ENCODE peak calls at places on chromosome 12, in nine cellular contexts. K is HCT116, O is stomach, D is transverse colon, C is sigmoid colon, H is H1, I is K562, S is HepG2, Y is vagina. A is an unnamed sample.

GRCh38 chr12:92089559-92089958 is 56.1 kb downstream of the BTG1 start:
- DNase-seq in I (no peak), H (no peak), O (no peak), K (no peak), S (no peak), C (no peak), Y (no peak), D (no peak), A (no peak)

GRCh38 chr12:69872804-69873203 is 47.8 kb downstream of the MYRFL start:
- DNase-seq in C (no peak), S (no peak), Y (no peak), K (no peak), O (no peak), I (no peak), H (no peak), D (no peak), A (no peak)

GRCh38 chr12:15829255-15829654 is 40.1 kb upstream of the EPS8 start:
- DNase-seq in S (no peak), O (no peak), K (no peak), I (no peak), Y (no peak), C (no peak), D (no peak), H (no peak), A (no peak)

GRCh38 chr12:570949-571794 is 92.1 kb downstream of the NINJ2 start:
- DNase-seq in C (peak; percentile 93), Y (peak; percentile 94), K (peak; percentile 81), I (peak; percentile 32), S (peak; percentile 58), O (peak; percentile 83), D (peak; percentile 82), H (no peak), A (peak; percentile 82)

GRCh38 chr12:31226639-31227038 is 99.3 kb downstream of the SINHCAF start:
- DNase-seq in O (no peak), H (no peak), D (no peak), I (no peak), C (no peak), S (no peak), Y (peak; percentile 49), K (no peak), A (no peak)

GRCh38 chr12:27566626-27567025 is 42.6 kb downstream of the PPFIBP1 start:
- DNase-seq in C (no peak), O (no peak), Y (no peak), H (no peak), I (no peak), D (no peak), S (no peak), K (no peak), A (no peak)

GRCh38 chr12:85779768-85780167 is 56.4 kb downstream of the RASSF9 start:
- DNase-seq in S (no peak), K (no peak), C (no peak), I (no peak), D (no peak), Y (no peak), O (no peak), H (no peak), A (no peak)

GRCh38 chr12:47408171-47408871 is 297.5 kb downstream of the RPAP3 start:
- DNase-seq in K (peak; percentile 19), I (no peak), H (no peak), Y (no peak), D (peak; percentile 16), C (no peak), O (no peak), S (peak; percentile 6), A (no peak)

GRCh38 chr12:27564612-27565213 is 40.7 kb downstream of the PPFIBP1 start:
- DNase-seq in H (no peak), Y (no peak), C (no peak), O (no peak), K (no peak), S (no peak), D (no peak), I (no peak), A (no peak)

GRCh38 chr12:103908877-103909276 is 21.3 kb upstream of the HSP90B1 start:
- DNase-seq in K (no peak), O (no peak), S (no peak), C (no peak), I (no peak), D (no peak), Y (no peak), H (no peak), A (no peak)

GRCh38 chr12:121580959-121581680 is at the start of gene KDM2B:
- DNase-seq in K (no peak), S (peak; percentile 63), Y (no peak), D (peak; percentile 24), H (no peak), I (peak; percentile 48), C (peak; percentile 75), O (peak; percentile 44), A (no peak)

GRCh38 chr12:106195638-106196037 is 52.2 kb downstream of the CKAP4 start:
- DNase-seq in O (peak; percentile 26), H (no peak), I (no peak), K (no peak), D (peak; percentile 30), Y (no peak), C (peak; percentile 90), S (peak; percentile 72), A (peak; percentile 55)

GRCh38 chr12:13347241-13348043 is 150.9 kb downstream of the EMP1 start:
- DNase-seq in D (no peak), H (no peak), Y (no peak), I (no peak), O (no peak), K (peak; percentile 27), S (no peak), C (no peak), A (no peak)

GRCh38 chr12:1836854-1837411 is 16.6 kb downstream of the LRTM2 start:
- DNase-seq in D (no peak), Y (no peak), C (peak; percentile 50), S (peak; percentile 17), H (no peak), K (no peak), I (no peak), O (no peak), A (peak; percentile 80)

GRCh38 chr12:93819048-93819491 is 141.9 kb downstream of the CRADD start:
- DNase-seq in C (peak; percentile 96), D (peak; percentile 35), O (peak; percentile 39), I (no peak), H (no peak), Y (peak; percentile 96), S (no peak), K (no peak), A (peak; percentile 80)

GRCh38 chr12:40145896-40146295 is 40.0 kb upstream of the SLC2A13 start:
- DNase-seq in H (no peak), O (no peak), Y (no peak), S (no peak), K (no peak), I (no peak), D (no peak), C (no peak), A (no peak)

GRCh38 chr12:85798122-85798521 is 38.1 kb downstream of the RASSF9 start:
- DNase-seq in S (no peak), O (no peak), H (no peak), K (no peak), Y (no peak), C (no peak), I (no peak), D (no peak), A (no peak)

GRCh38 chr12:116065561-116065960 is 211.9 kb downstream of the MED13L start:
- DNase-seq in K (no peak), S (no peak), C (no peak), H (no peak), I (no peak), Y (no peak), O (no peak), D (no peak), A (no peak)

DNA sequence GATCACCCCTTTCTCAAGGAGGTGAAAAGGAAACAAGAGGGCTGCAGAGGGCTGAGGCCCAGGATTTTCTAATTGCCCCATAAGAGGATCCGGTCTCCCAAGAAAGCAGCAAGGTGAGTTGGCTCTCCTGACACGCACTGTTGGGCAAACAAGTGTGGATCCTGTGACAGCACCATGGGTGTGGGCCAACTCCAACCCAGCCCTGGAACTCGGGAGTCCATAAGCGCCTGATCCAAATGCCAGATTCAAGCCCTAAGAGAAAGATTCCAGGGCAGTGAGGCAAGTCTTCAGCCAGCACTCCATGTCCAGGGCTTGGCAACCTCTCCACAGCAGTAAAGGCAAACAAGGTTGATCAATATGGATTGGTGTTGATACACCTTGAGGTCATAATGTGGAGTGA is 33.1 kb downstream of the KCNA5 start:
- DNase-seq in I (no peak), Y (no peak), O (no peak), K (no peak), H (no peak), C (peak; percentile 77), D (no peak), S (no peak), A (peak; percentile 57)
- TF ChIP-seq POLR2AphosphoS5 in I (no peak), Y (no peak), O (no peak), K (no peak), H (no peak), C (no peak), D (no peak), S (no peak), A (no peak)

GRCh38 chr12:113081785-113082296 is 25.3 kb downstream of the DTX1 start:
- DNase-seq in O (no peak), H (no peak), K (no peak), Y (no peak), C (no peak), S (no peak), I (no peak), D (no peak), A (no peak)
- TF ChIP-seq POLR2AphosphoS5 in O (no peak), H (no peak), K (no peak), Y (no peak), C (no peak), S (no peak), I (no peak), D (no peak), A (no peak)

DNA sequence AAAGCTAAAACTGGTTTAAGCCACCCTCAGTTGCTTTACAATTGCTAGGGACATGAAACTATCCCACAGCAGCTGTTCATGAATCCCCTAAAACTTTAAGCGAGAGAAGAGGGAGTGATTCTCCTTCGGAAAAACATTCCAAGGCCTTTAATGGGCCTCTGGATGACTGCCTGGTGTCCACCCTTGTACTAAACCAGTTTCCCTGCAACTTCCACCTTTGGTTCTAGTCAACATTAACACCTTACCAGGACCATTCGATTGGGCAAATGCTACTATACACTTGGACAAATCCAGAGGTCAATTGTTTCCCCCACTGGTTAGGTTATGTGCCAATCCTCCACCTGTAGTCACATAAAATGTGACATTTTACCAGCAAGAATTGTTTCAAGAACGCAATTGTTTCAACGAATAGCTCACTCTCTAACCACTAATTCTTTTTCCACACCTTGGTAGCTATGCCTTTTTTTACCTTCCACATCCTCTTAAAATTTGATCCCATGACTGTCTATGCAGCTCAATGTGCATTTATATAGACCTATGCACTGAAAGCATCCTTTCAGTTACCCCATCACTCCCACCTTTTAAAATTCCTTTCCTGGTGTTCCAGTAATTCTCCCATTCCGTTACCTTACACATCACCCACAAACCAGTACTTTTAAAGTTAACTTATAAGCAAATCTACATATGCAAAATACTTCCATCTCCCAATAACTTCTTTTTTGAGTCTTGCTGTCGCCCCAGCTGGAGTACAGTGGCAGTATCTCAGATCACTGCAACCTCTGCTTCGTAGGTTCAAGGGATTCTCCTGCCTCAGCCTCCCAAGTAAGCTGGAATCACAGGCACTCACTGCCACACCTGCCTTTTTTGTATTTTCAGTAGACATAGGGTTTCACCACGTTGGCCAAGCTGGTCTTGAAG is 3.6 kb downstream of the UBC start:
- DNase-seq in S (no peak), H (no peak), C (no peak), Y (no peak), K (no peak), O (no peak), I (no peak), D (no peak), A (no peak)
- TF ChIP-seq POLR2AphosphoS5 in S (peak; percentile 49), H (peak; percentile 90), C (peak; percentile 76), Y (peak; percentile 6), K (peak; percentile 86), O (peak; percentile 82), I (peak; percentile 92), D (peak; percentile 94), A (peak; percentile 93)

GRCh38 chr12:124939428-124940142 is 25.1 kb upstream of the UBC start:
- DNase-seq in D (peak; percentile 90), Y (peak; percentile 98), H (peak; percentile 90), K (peak; percentile 95), I (peak; percentile 75), C (peak; percentile 95), O (peak; percentile 86), S (peak; percentile 90), A (peak; percentile 86)
- TF ChIP-seq POLR2AphosphoS5 in D (peak; percentile 31), Y (peak; percentile 94), H (peak; percentile 70), K (peak; percentile 66), I (peak; percentile 45), C (peak; percentile 12), O (peak; percentile 30), S (peak; percentile 47), A (peak; percentile 83)